ENCODE peak calls at places on chromosomes 7 and 10, in four cellular contexts. Y is hepatocyte, E is PC-3, G is neural progenitor cell. M is an unnamed sample. For H3K27me3, the result is how much of the 10 kb centered on the place peaks cover.

GRCh38 chr7:139871276-139871675 is 42.2 kb downstream of the TBXAS1 start:
- DNase-seq in Y (no peak), E (no peak), G (no peak), M (no peak)

GRCh38 chr10:64738462-64738861 is 1217.3 kb downstream of the REEP3 start:
- DNase-seq in Y (no peak), E (no peak), G (no peak), M (no peak)

GRCh38 chr7:118285358-118285757 is 60.9 kb downstream of the ANKRD7 start:
- DNase-seq in Y (no peak), E (no peak), G (no peak), M (no peak)

GRCh38 chr10:88965016-88965415 is 12.4 kb upstream of the ACTA2 start:
- DNase-seq in Y (no peak), E (no peak), G (no peak), M (no peak)

GRCh38 chr7:5671053-5671452 is 110.4 kb downstream of the RNF216 start:
- DNase-seq in Y (no peak), E (no peak), G (no peak), M (no peak)

GRCh38 chr10:17273403-17273802 is 45.4 kb downstream of the VIM start:
- DNase-seq in Y (peak), E (peak), G (no peak), M (no peak)

GRCh38 chr10:18308600-18308999 is 168.4 kb downstream of the CACNB2 start:
- DNase-seq in Y (no peak), E (no peak), G (no peak), M (no peak)

GRCh38 chr10:69142983-69143382 is 19.0 kb downstream of the VPS26A start:
- DNase-seq in Y (peak), E (no peak), G (no peak), M (no peak)

GRCh38 chr10:31508234-31508633 is 189.2 kb downstream of the ZEB1 start:
- DNase-seq in Y (no peak), E (no peak), G (no peak), M (no peak)

GRCh38 chr10:35306852-35307251 is 29.5 kb upstream of the CCNY start:
- DNase-seq in Y (peak), E (peak), G (no peak), M (no peak)

GRCh38 chr10:49647554-49647953 is 31.9 kb upstream of the C10orf53 start:
- DNase-seq in Y (no peak), E (no peak), G (no peak), M (no peak)

GRCh38 chr10:97903128-97904025 is 53.7 kb downstream of the GOLGA7B start:
- DNase-seq in Y (no peak), E (no peak), G (peak), M (no peak)

GRCh38 chr7:1447551-1448244 is 11.6 kb downstream of the MICALL2 start:
- DNase-seq in Y (no peak), E (no peak), G (no peak), M (no peak)

GRCh38 chr10:7892146-7892545 is 73.8 kb downstream of the TAF3 start:
- DNase-seq in Y (no peak), E (no peak), G (no peak), M (no peak)

GRCh38 chr10:120460776-120461175 is 3.7 kb downstream of the PLPP4 start:
- DNase-seq in Y (peak), E (peak), G (no peak), M (no peak)

GRCh38 chr7:137950967-137951366 is 50.9 kb downstream of the CREB3L2 start:
- DNase-seq in Y (no peak), E (no peak), G (no peak), M (no peak)

GRCh38 chr7:80387634-80388033 is 124.2 kb downstream of the GNAT3 start:
- DNase-seq in Y (no peak), E (no peak), G (no peak), M (no peak)

GRCh38 chr10:122525788-122526187 is 34.8 kb upstream of the DMBT1 start:
- DNase-seq in Y (peak), E (peak), G (no peak), M (no peak)

GRCh38 chr7:135537453-135537852 is 20.3 kb upstream of the NUP205 start:
- DNase-seq in Y (no peak), E (no peak), G (no peak), M (no peak)

GRCh38 chr10:132606536-132607316 is 69.1 kb downstream of the INPP5A start:
- DNase-seq in Y (no peak), E (no peak), G (no peak), M (no peak)

GRCh38 chr7:122262246-122262645 is 42.3 kb downstream of the FEZF1 start:
- DNase-seq in Y (no peak), E (no peak), G (peak), M (no peak)

GRCh38 chr10:8321990-8322389 is 267.5 kb downstream of the GATA3 start:
- DNase-seq in Y (no peak), E (no peak), G (peak), M (no peak)

GRCh38 chr7:32219416-32219815 is 149.2 kb upstream of the PDE1C start:
- DNase-seq in Y (no peak), E (no peak), G (no peak), M (no peak)

GRCh38 chr7:79376297-79377025 is 77.0 kb downstream of the MAGI2 start:
- DNase-seq in Y (no peak), E (no peak), G (no peak), M (no peak)

GRCh38 chr7:96497567-96497966 is 175.7 kb upstream of the SLC25A13 start:
- DNase-seq in Y (no peak), E (no peak), G (no peak), M (no peak)

GRCh38 chr7:7630626-7631329 is 9.8 kb upstream of the UMAD1 start:
- DNase-seq in Y (no peak), E (no peak), G (no peak), M (no peak)

GRCh38 chr7:80187727-80188126 is 53.1 kb downstream of the GNAI1 start:
- DNase-seq in Y (no peak), E (no peak), G (no peak), M (no peak)

GRCh38 chr7:72925546-72926120 is 738 bp downstream of the POM121 start:
- DNase-seq in Y (no peak), E (no peak), G (no peak), M (no peak)

GRCh38 chr10:75773139-75773801 is 341.8 kb downstream of the LRMDA start:
- DNase-seq in Y (peak), E (peak), G (no peak), M (no peak)

GRCh38 chr7:35571596-35572240 is 123.2 kb downstream of the HERPUD2 start:
- DNase-seq in Y (no peak), E (no peak), G (no peak), M (no peak)

GRCh38 chr7:133230591-133231194 is 22.2 kb upstream of the EXOC4 start:
- DNase-seq in Y (peak), E (peak), G (peak), M (peak)

GRCh38 chr7:1536768-1537630 is 6.5 kb downstream of the MAFK start:
- DNase-seq in Y (peak), E (peak), G (peak), M (no peak)

GRCh38 chr10:96493871-96494525 is 19.7 kb downstream of the TLL2 start:
- DNase-seq in Y (no peak), E (no peak), G (no peak), M (no peak)

GRCh38 chr7:47968852-47969774 is 10.3 kb downstream of the HUS1 start:
- DNase-seq in Y (peak), E (peak), G (peak), M (peak)

GRCh38 chr10:71461917-71462641 is 65.4 kb downstream of the CDH23 start:
- DNase-seq in Y (no peak), E (no peak), G (no peak), M (no peak)

GRCh38 chr10:71459513-71459912 is 62.8 kb downstream of the CDH23 start:
- DNase-seq in Y (no peak), E (no peak), G (no peak), M (no peak)

GRCh38 chr10:71462642-71462935 is 65.9 kb downstream of the CDH23 start:
- DNase-seq in Y (no peak), E (no peak), G (no peak), M (no peak)

GRCh38 chr10:71461457-71461856 is 64.7 kb downstream of the CDH23 start:
- DNase-seq in Y (no peak), E (no peak), G (no peak), M (no peak)

DNA sequence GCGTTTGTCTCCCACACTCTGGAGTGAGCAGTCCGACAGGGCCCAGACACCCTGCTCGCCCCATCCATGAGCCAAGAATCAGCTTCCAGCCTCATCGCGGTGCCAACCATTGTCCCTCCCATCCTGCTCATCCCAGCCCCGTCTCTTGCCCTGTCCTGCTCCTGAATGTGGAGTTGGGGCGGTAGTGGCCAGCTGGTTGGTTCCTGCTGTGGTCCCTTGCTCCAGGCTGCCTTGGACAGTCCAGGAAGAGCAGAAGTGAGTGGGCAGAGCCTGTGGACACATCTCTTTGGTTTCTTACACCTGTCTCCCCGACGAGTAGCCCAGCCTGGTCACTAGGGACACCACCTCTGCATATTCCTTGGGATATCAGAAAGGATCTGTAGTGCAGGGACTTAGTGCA is 63.9 kb downstream of the CDH23 start:
- DNase-seq in Y (no peak), E (no peak), G (no peak), M (no peak)
- H3K27me3 ChIP-seq in Y (under half), E (half or more), G (under half), M (half or more)

DNA sequence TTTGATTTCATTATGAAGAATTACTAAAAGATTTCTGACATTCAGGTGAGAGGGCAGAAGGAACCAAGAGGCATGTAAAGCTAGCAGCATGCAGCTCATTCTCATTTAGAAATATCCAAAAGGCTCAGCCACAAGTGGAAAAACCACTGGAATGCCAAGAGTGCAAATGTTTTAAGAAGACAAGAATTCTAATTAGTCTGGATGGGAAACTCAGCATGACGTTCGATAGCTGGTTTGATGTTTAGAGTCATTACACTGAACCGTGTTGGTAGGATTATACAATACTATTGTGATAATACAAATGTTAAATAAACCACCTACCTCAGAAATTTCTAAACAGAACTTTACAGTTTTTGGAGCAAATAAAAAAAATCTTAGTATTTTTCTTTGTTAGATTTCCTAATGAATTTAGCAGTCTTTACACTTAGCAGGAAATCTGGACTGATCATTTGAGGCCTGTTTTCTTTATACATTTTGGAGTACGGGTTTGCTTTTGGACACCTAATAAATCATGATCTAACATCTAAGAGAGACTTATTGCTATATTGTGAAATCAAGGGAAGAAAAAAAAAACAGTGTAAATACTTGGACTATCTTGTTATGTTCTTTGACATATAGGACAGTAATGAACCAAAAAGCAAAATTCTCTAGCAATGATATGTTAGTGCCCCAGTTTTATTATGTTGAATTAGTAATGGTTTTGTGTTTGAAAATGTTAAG is 353.9 kb upstream of the SEMA3A start:
- DNase-seq in Y (no peak), E (no peak), G (peak), M (no peak)
- H3K27ac ChIP-seq in Y (no peak), E (no peak), G (peak), M (no peak)

GRCh38 chr7:38189256-38189938 is 11.4 kb downstream of the STARD3NL start:
- DNase-seq in Y (no peak), E (peak), G (no peak), M (no peak)

GRCh38 chr7:38191791-38192190 is 13.7 kb downstream of the STARD3NL start:
- DNase-seq in Y (no peak), E (no peak), G (no peak), M (no peak)

GRCh38 chr7:38192347-38192746 is 14.3 kb downstream of the STARD3NL start:
- DNase-seq in Y (no peak), E (no peak), G (no peak), M (no peak)

GRCh38 chr7:38187794-38188472 is 9.9 kb downstream of the STARD3NL start:
- DNase-seq in Y (no peak), E (no peak), G (peak), M (no peak)

GRCh38 chr7:38190010-38190409 is 12.0 kb downstream of the STARD3NL start:
- DNase-seq in Y (no peak), E (no peak), G (no peak), M (no peak)
- TF ChIP-seq EZH2phosphoT487 in Y (no peak), E (no peak), G (no peak), M (no peak)

DNA sequence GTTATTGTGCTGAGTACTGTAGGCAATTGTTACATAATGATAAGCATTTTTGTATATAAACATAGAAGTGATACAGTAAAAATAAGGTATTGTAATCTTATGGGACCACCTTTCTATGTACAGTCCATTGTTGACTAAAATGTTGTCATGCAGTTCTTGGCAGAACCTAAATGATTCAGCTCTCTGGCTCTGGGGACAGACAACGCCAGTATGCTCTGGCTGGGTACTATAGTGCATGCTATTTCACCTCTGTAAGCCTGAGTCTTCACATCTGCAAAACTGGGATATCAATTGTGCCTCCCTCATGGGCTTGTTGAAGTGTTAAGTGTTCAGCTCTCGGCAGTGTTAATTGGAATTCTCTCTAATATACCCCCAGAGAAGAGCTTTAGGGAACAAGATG is 674.3 kb downstream of the INHBA start:
- DNase-seq in Y (no peak), E (peak), G (no peak), M (no peak)
- H3K27me3 ChIP-seq in Y (under half), E (under half), G (under half), M (under half)

GRCh38 chr10:12906051-12906541 is 95.4 kb downstream of the CCDC3 start:
- DNase-seq in Y (no peak), E (no peak), G (no peak), M (no peak)
- H3K27ac ChIP-seq in Y (no peak), E (no peak), G (no peak), M (no peak)

GRCh38 chr10:62237506-62237905 is 31.1 kb downstream of the RTKN2 start:
- DNase-seq in Y (no peak), E (no peak), G (no peak), M (no peak)

GRCh38 chr10:62231371-62231770 is 37.3 kb downstream of the RTKN2 start:
- DNase-seq in Y (no peak), E (peak), G (no peak), M (no peak)

GRCh38 chr10:62231805-62232204 is 36.8 kb downstream of the RTKN2 start:
- DNase-seq in Y (no peak), E (peak), G (no peak), M (no peak)

GRCh38 chr10:62233494-62234283 is 35.0 kb downstream of the RTKN2 start:
- DNase-seq in Y (no peak), E (peak), G (no peak), M (no peak)

GRCh38 chr10:62234284-62234605 is 34.4 kb downstream of the RTKN2 start:
- DNase-seq in Y (no peak), E (no peak), G (no peak), M (no peak)
- TF ChIP-seq EZH2phosphoT487 in Y (no peak), E (no peak), G (no peak), M (no peak)